ENCODE peak calls at places on chromosomes 13 and 19, in eight cellular contexts. One of them, this sample, is unnamed.

GRCh38 chr19:30651066-30651465 is 278.9 kb downstream of the ZNF536 start:
- DNase-seq in HCT116: no peak
- DNase-seq in breast epithelium: no peak
- DNase-seq in transverse colon: no peak
- DNase-seq in HL-60: no peak
- DNase-seq in vagina: no peak
- DNase-seq in prostate gland: no peak
- DNase-seq in SK-N-SH: no peak
- DNase-seq in this sample: no peak

GRCh38 chr19:2770055-2771013 is 12.7 kb downstream of the SGTA start:
- DNase-seq in HCT116: no peak
- DNase-seq in breast epithelium: no peak
- DNase-seq in transverse colon: peak
- DNase-seq in HL-60: no peak
- DNase-seq in vagina: no peak
- DNase-seq in prostate gland: no peak
- DNase-seq in SK-N-SH: no peak
- DNase-seq in this sample: no peak

GRCh38 chr19:30388327-30388726 is 16.1 kb downstream of the ZNF536 start:
- DNase-seq in HCT116: no peak
- DNase-seq in breast epithelium: no peak
- DNase-seq in transverse colon: no peak
- DNase-seq in HL-60: no peak
- DNase-seq in vagina: no peak
- DNase-seq in prostate gland: no peak
- DNase-seq in SK-N-SH: no peak
- DNase-seq in this sample: no peak

GRCh38 chr19:50639121-50640112 is at the start of gene SYT3:
- DNase-seq in HCT116: no peak
- DNase-seq in breast epithelium: no peak
- DNase-seq in transverse colon: peak
- DNase-seq in HL-60: no peak
- DNase-seq in vagina: no peak
- DNase-seq in prostate gland: peak
- DNase-seq in SK-N-SH: peak
- DNase-seq in this sample: peak

GRCh38 chr13:51785592-51786424 is 18.2 kb downstream of the DHRS12 start:
- DNase-seq in HCT116: no peak
- DNase-seq in breast epithelium: no peak
- DNase-seq in transverse colon: no peak
- DNase-seq in HL-60: no peak
- DNase-seq in vagina: no peak
- DNase-seq in prostate gland: no peak
- DNase-seq in SK-N-SH: peak
- DNase-seq in this sample: peak

GRCh38 chr13:71879129-71879535 is 12.1 kb upstream of the DACH1 start:
- DNase-seq in HCT116: peak
- DNase-seq in breast epithelium: no peak
- DNase-seq in transverse colon: no peak
- DNase-seq in HL-60: no peak
- DNase-seq in vagina: no peak
- DNase-seq in prostate gland: peak
- DNase-seq in SK-N-SH: peak
- DNase-seq in this sample: no peak

GRCh38 chr19:29694669-29695627 is 20.1 kb downstream of the C19orf12 start:
- DNase-seq in HCT116: no peak
- DNase-seq in breast epithelium: peak
- DNase-seq in transverse colon: peak
- DNase-seq in HL-60: peak
- DNase-seq in vagina: peak
- DNase-seq in prostate gland: peak
- DNase-seq in SK-N-SH: peak
- DNase-seq in this sample: peak

GRCh38 chr13:48542581-48543341 is 9.9 kb upstream of the RCBTB2 start:
- DNase-seq in HCT116: no peak
- DNase-seq in breast epithelium: no peak
- DNase-seq in transverse colon: peak
- DNase-seq in HL-60: no peak
- DNase-seq in vagina: no peak
- DNase-seq in prostate gland: peak
- DNase-seq in SK-N-SH: no peak
- DNase-seq in this sample: peak

GRCh38 chr19:12611361-12611699 is 610 bp downstream of the ZNF791 start:
- DNase-seq in HCT116: peak
- DNase-seq in breast epithelium: peak
- DNase-seq in transverse colon: peak
- DNase-seq in HL-60: no peak
- DNase-seq in vagina: no peak
- DNase-seq in prostate gland: peak
- DNase-seq in SK-N-SH: peak
- DNase-seq in this sample: peak

GRCh38 chr13:87274209-87274819 is 396.9 kb upstream of the SLITRK5 start:
- DNase-seq in HCT116: peak
- DNase-seq in breast epithelium: no peak
- DNase-seq in transverse colon: peak
- DNase-seq in HL-60: peak
- DNase-seq in vagina: no peak
- DNase-seq in prostate gland: no peak
- DNase-seq in SK-N-SH: peak
- DNase-seq in this sample: no peak

GRCh38 chr13:93794197-93794885 is 567.7 kb downstream of the GPC6 start:
- DNase-seq in HCT116: no peak
- DNase-seq in breast epithelium: no peak
- DNase-seq in transverse colon: no peak
- DNase-seq in HL-60: no peak
- DNase-seq in vagina: no peak
- DNase-seq in prostate gland: no peak
- DNase-seq in SK-N-SH: no peak
- DNase-seq in this sample: no peak

GRCh38 chr19:4722671-4723464 is 774 bp downstream of the DPP9 start:
- DNase-seq in HCT116: no peak
- DNase-seq in breast epithelium: no peak
- DNase-seq in transverse colon: no peak
- DNase-seq in HL-60: no peak
- DNase-seq in vagina: no peak
- DNase-seq in prostate gland: peak
- DNase-seq in SK-N-SH: no peak
- DNase-seq in this sample: peak

GRCh38 chr13:106471957-106472543 is 63.4 kb downstream of the EFNB2 start:
- DNase-seq in HCT116: peak
- DNase-seq in breast epithelium: no peak
- DNase-seq in transverse colon: peak
- DNase-seq in HL-60: no peak
- DNase-seq in vagina: no peak
- DNase-seq in prostate gland: no peak
- DNase-seq in SK-N-SH: peak
- DNase-seq in this sample: peak

GRCh38 chr19:34556500-34556899 is 74.9 kb downstream of the WTIP start:
- DNase-seq in HCT116: peak
- DNase-seq in breast epithelium: no peak
- DNase-seq in transverse colon: peak
- DNase-seq in HL-60: no peak
- DNase-seq in vagina: no peak
- DNase-seq in prostate gland: no peak
- DNase-seq in SK-N-SH: no peak
- DNase-seq in this sample: no peak

GRCh38 chr19:19405919-19406877 is 723 bp downstream of the GATAD2A start:
- DNase-seq in HCT116: no peak
- DNase-seq in breast epithelium: no peak
- DNase-seq in transverse colon: peak
- DNase-seq in HL-60: peak
- DNase-seq in vagina: no peak
- DNase-seq in prostate gland: peak
- DNase-seq in SK-N-SH: peak
- DNase-seq in this sample: peak

GRCh38 chr19:33831835-33832234 is 35.2 kb downstream of the KCTD15 start:
- DNase-seq in HCT116: no peak
- DNase-seq in breast epithelium: no peak
- DNase-seq in transverse colon: no peak
- DNase-seq in HL-60: no peak
- DNase-seq in vagina: no peak
- DNase-seq in prostate gland: no peak
- DNase-seq in SK-N-SH: peak
- DNase-seq in this sample: no peak

GRCh38 chr19:18865973-18866799 is 29.8 kb downstream of the CERS1 start:
- DNase-seq in HCT116: no peak
- DNase-seq in breast epithelium: no peak
- DNase-seq in transverse colon: peak
- DNase-seq in HL-60: no peak
- DNase-seq in vagina: no peak
- DNase-seq in prostate gland: peak
- DNase-seq in SK-N-SH: peak
- DNase-seq in this sample: peak

GRCh38 chr13:50123515-50123861 is 108.2 kb downstream of the KCNRG start:
- DNase-seq in HCT116: no peak
- DNase-seq in breast epithelium: no peak
- DNase-seq in transverse colon: no peak
- DNase-seq in HL-60: peak
- DNase-seq in vagina: no peak
- DNase-seq in prostate gland: no peak
- DNase-seq in SK-N-SH: no peak
- DNase-seq in this sample: no peak
- TF ChIP-seq POLR2AphosphoS5 in HCT116: no peak
- TF ChIP-seq POLR2AphosphoS5 in breast epithelium: no peak
- TF ChIP-seq POLR2AphosphoS5 in transverse colon: no peak
- TF ChIP-seq POLR2AphosphoS5 in HL-60: no peak
- TF ChIP-seq POLR2AphosphoS5 in vagina: peak
- TF ChIP-seq POLR2AphosphoS5 in prostate gland: no peak
- TF ChIP-seq POLR2AphosphoS5 in SK-N-SH: no peak
- TF ChIP-seq POLR2AphosphoS5 in this sample: no peak

GRCh38 chr13:28679628-28680027 is 20.7 kb downstream of the POMP start:
- DNase-seq in HCT116: no peak
- DNase-seq in breast epithelium: no peak
- DNase-seq in transverse colon: no peak
- DNase-seq in HL-60: no peak
- DNase-seq in vagina: no peak
- DNase-seq in prostate gland: no peak
- DNase-seq in SK-N-SH: no peak
- DNase-seq in this sample: no peak
- TF ChIP-seq CTCF in HCT116: peak
- TF ChIP-seq CTCF in breast epithelium: peak
- TF ChIP-seq CTCF in transverse colon: peak
- TF ChIP-seq CTCF in HL-60: no peak
- TF ChIP-seq CTCF in vagina: no peak
- TF ChIP-seq CTCF in prostate gland: no peak
- TF ChIP-seq CTCF in SK-N-SH: peak
- TF ChIP-seq CTCF in this sample: no peak

DNA sequence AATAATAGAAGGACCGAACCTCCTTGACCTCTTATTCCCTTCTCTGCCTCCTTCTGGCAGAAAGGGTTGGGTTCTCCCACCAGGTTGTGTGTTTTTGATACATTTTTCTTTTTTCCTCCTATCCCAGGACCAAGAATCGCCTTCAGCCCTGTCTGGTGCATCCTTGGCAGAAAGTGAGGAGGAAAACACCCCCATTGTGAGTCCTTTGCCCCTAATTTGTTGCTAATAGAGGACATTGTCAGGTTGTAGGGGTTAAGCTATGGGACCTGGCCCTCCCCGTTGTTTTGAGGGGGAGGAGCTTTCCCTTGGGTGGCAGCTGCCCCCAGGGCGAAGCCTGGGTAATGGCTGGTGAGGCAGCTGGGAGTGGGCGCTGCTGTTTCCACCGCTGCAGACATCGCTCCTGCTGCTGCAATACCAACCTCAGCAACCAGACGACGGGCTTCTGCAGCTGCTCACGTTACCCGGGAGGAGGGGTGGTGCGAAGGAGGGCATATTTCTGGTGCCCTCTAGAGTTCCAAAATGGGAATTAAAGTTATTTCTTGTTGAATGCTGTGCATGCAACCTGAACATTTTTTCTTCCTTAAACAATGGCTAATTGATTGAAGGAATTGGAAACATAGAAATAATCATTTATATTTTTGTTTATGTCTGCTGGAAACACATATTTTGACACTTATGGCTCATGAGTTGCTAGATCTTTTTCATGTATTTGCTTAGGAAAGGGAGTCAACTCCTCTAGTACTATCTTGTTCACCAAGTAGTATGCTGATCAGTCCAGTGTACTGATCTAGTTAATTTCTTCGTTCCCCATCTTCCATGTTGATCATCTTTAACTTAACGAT is 1.5 kb downstream of the ZMYM2 start:
- DNase-seq in HCT116: peak
- DNase-seq in breast epithelium: peak
- DNase-seq in transverse colon: peak
- DNase-seq in HL-60: peak
- DNase-seq in vagina: peak
- DNase-seq in prostate gland: peak
- DNase-seq in SK-N-SH: peak
- DNase-seq in this sample: peak
- TF ChIP-seq POLR2AphosphoS5 in HCT116: peak
- TF ChIP-seq POLR2AphosphoS5 in breast epithelium: peak
- TF ChIP-seq POLR2AphosphoS5 in transverse colon: peak
- TF ChIP-seq POLR2AphosphoS5 in HL-60: peak
- TF ChIP-seq POLR2AphosphoS5 in vagina: peak
- TF ChIP-seq POLR2AphosphoS5 in prostate gland: peak
- TF ChIP-seq POLR2AphosphoS5 in SK-N-SH: peak
- TF ChIP-seq POLR2AphosphoS5 in this sample: peak

GRCh38 chr13:25689539-25689938 is 317.8 kb downstream of the ATP8A2 start:
- DNase-seq in HCT116: no peak
- DNase-seq in breast epithelium: no peak
- DNase-seq in transverse colon: no peak
- DNase-seq in HL-60: no peak
- DNase-seq in vagina: no peak
- DNase-seq in prostate gland: no peak
- DNase-seq in SK-N-SH: no peak
- DNase-seq in this sample: no peak

GRCh38 chr13:25686831-25687495 is 315.2 kb downstream of the ATP8A2 start:
- DNase-seq in HCT116: no peak
- DNase-seq in breast epithelium: no peak
- DNase-seq in transverse colon: no peak
- DNase-seq in HL-60: no peak
- DNase-seq in vagina: no peak
- DNase-seq in prostate gland: no peak
- DNase-seq in SK-N-SH: no peak
- DNase-seq in this sample: no peak

GRCh38 chr13:25687622-25688225 is 315.9 kb downstream of the ATP8A2 start:
- DNase-seq in HCT116: no peak
- DNase-seq in breast epithelium: no peak
- DNase-seq in transverse colon: peak
- DNase-seq in HL-60: no peak
- DNase-seq in vagina: no peak
- DNase-seq in prostate gland: peak
- DNase-seq in SK-N-SH: no peak
- DNase-seq in this sample: no peak

GRCh38 chr13:25690582-25690981 is 318.8 kb downstream of the ATP8A2 start:
- DNase-seq in HCT116: no peak
- DNase-seq in breast epithelium: no peak
- DNase-seq in transverse colon: no peak
- DNase-seq in HL-60: no peak
- DNase-seq in vagina: no peak
- DNase-seq in prostate gland: no peak
- DNase-seq in SK-N-SH: no peak
- DNase-seq in this sample: no peak

DNA sequence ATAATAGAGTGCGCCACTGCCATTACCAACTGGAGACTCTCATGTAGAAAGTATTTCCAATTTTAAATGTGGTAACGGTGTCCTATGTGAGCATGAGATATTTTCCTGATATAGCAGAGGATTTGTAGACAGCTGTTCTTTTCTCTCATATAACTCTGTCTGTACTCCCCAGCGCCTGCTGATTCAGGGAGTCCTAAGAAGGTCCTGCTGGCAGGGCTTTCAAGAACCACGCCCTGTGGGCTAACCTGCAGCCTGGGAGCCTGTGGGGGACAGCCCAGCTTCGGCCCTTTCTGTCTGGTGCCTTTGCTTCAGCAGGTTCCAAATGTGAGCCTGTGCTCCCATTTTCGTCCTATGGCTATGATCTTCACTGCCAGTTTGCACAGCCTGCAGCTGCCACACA is 316.8 kb downstream of the ATP8A2 start:
- DNase-seq in HCT116: no peak
- DNase-seq in breast epithelium: no peak
- DNase-seq in transverse colon: no peak
- DNase-seq in HL-60: no peak
- DNase-seq in vagina: no peak
- DNase-seq in prostate gland: no peak
- DNase-seq in SK-N-SH: no peak
- DNase-seq in this sample: no peak
- TF ChIP-seq CTCF in HCT116: no peak
- TF ChIP-seq CTCF in breast epithelium: no peak
- TF ChIP-seq CTCF in transverse colon: no peak
- TF ChIP-seq CTCF in HL-60: no peak
- TF ChIP-seq CTCF in vagina: no peak
- TF ChIP-seq CTCF in prostate gland: no peak
- TF ChIP-seq CTCF in SK-N-SH: no peak
- TF ChIP-seq CTCF in this sample: no peak